ENCODE peak calls at places on chromosomes 7 and 10, in seven cellular contexts. Z, J, D, W, F, A and H are unnamed samples.

GRCh38 chr7:148888300-148888699 is 4.2 kb upstream of the EZH2 start:
- DNase-seq in W (no peak), D (no peak), J (no peak), A (no peak), F (no peak), Z (no peak), H (no peak)

GRCh38 chr7:5419523-5420107 is 4.0 kb downstream of the TNRC18 start:
- DNase-seq in F (no peak), W (no peak), D (no peak), A (no peak), J (peak), Z (no peak), H (no peak)

GRCh38 chr10:71998840-71999194 is 34.6 kb downstream of the CHST3 start:
- DNase-seq in J (no peak), W (no peak), Z (peak), D (no peak), F (peak), A (no peak), H (no peak)

GRCh38 chr10:3225589-3225988 is 53.0 kb upstream of the PITRM1 start:
- DNase-seq in Z (no peak), W (no peak), D (no peak), F (peak), A (no peak), J (no peak), H (no peak)

GRCh38 chr10:71216363-71216695 is 4.0 kb downstream of the UNC5B start:
- DNase-seq in W (no peak), D (no peak), J (no peak), F (no peak), A (no peak), Z (no peak), H (no peak)

GRCh38 chr7:4612939-4613841 is 68.9 kb upstream of the FOXK1 start:
- DNase-seq in Z (peak), D (no peak), A (no peak), F (peak), W (no peak), J (no peak), H (no peak)

GRCh38 chr7:123204206-123204835 is 4.6 kb upstream of the SLC13A1 start:
- DNase-seq in F (no peak), W (no peak), D (no peak), A (no peak), J (no peak), Z (no peak), H (no peak)

GRCh38 chr10:133245439-133246235 is 8.0 kb downstream of the VENTX start:
- DNase-seq in W (no peak), D (no peak), A (no peak), J (no peak), Z (no peak), F (peak), H (no peak)

GRCh38 chr10:81831060-81831459 is 43.9 kb upstream of the NRG3 start:
- DNase-seq in A (no peak), D (no peak), W (no peak), Z (no peak), J (no peak), F (no peak), H (no peak)

GRCh38 chr7:129781128-129781855 is 169.8 kb downstream of the NRF1 start:
- DNase-seq in D (no peak), F (no peak), W (no peak), Z (no peak), J (no peak), A (peak), H (no peak)